ENCODE peak calls at places on chromosomes 12 and 14, in five cellular contexts. G is dorsolateral prefrontal cortex, Y is AG04450, U is AG10803, O is A673. K is an unnamed sample.

GRCh38 chr14:67680941-67681340 is 6.5 kb upstream of the VTI1B start:
- DNase-seq in G (no peak), Y (no peak), U (no peak), O (no peak), K (peak; percentile 20)

GRCh38 chr14:22898302-22898894 is 15.4 kb downstream of the REM2 start:
- DNase-seq in Y (peak; percentile 38), O (no peak), G (no peak), U (peak; percentile 77), K (peak; percentile 77)

GRCh38 chr14:103023881-103024473 is 33.4 kb downstream of the CDC42BPB start:
- DNase-seq in O (peak; percentile 69), Y (peak; percentile 13), U (peak; percentile 49), G (no peak), K (peak; percentile 52)

GRCh38 chr14:36510078-36510799 is 9.8 kb downstream of the NKX2-1 start:
- DNase-seq in Y (no peak), U (no peak), O (no peak), G (no peak), K (no peak)

GRCh38 chr12:51721281-51721940 is 127.1 kb downstream of the FIGNL2 start:
- DNase-seq in O (no peak), U (no peak), Y (no peak), G (peak; percentile 71), K (peak; percentile 67)

GRCh38 chr12:116416161-116416560 is 138.7 kb upstream of the MED13L start:
- DNase-seq in Y (no peak), O (no peak), G (no peak), U (peak; percentile 34), K (no peak)

GRCh38 chr12:57239587-57240068 is 10.1 kb downstream of the SHMT2 start:
- DNase-seq in Y (no peak), U (no peak), O (no peak), G (no peak), K (no peak)

GRCh38 chr12:105064564-105065222 is 19.6 kb downstream of the ALDH1L2 start:
- DNase-seq in U (no peak), O (no peak), G (no peak), Y (no peak), K (no peak)

GRCh38 chr12:113766880-113767878 is 198.9 kb downstream of the RBM19 start:
- DNase-seq in O (peak; percentile 86), Y (peak; percentile 41), U (peak; percentile 84), G (no peak), K (peak; percentile 83)

GRCh38 chr12:22978962-22979361 is 354.0 kb downstream of the ETNK1 start:
- DNase-seq in U (peak; percentile 98), Y (peak; percentile 80), G (no peak), O (no peak), K (peak; percentile 97)

GRCh38 chr12:83827193-83827592 is 1085.4 kb downstream of the SLC6A15 start:
- DNase-seq in Y (no peak), O (no peak), U (no peak), G (no peak), K (no peak)

GRCh38 chr12:25827747-25828146 is 130.7 kb upstream of the RASSF8 start:
- DNase-seq in Y (no peak), G (no peak), U (no peak), O (no peak), K (no peak)

GRCh38 chr14:81819344-81819743 is 285.7 kb upstream of the SEL1L start:
- DNase-seq in O (no peak), Y (no peak), G (no peak), U (no peak), K (no peak)

GRCh38 chr12:40618621-40619020 is 73.6 kb upstream of the CNTN1 start:
- DNase-seq in G (no peak), Y (no peak), U (peak; percentile 12), O (no peak), K (peak; percentile 1)

GRCh38 chr12:28909291-28909690 is 239.8 kb upstream of the FAR2 start:
- DNase-seq in O (no peak), U (no peak), G (no peak), Y (no peak), K (no peak)

GRCh38 chr12:32240833-32241232 is 134.2 kb downstream of the BICD1 start:
- DNase-seq in G (no peak), U (no peak), O (no peak), Y (no peak), K (peak; percentile 80)

GRCh38 chr14:66066991-66067788 is 419.0 kb upstream of the CCDC196 start:
- DNase-seq in G (no peak), Y (no peak), U (peak; percentile 60), O (peak; percentile 33), K (no peak)

GRCh38 chr12:6551496-6552139 is 4.2 kb downstream of the IFFO1 start:
- DNase-seq in G (no peak), Y (no peak), O (no peak), U (peak; percentile 86), K (peak; percentile 73)

GRCh38 chr12:101951002-101951670 is 73.8 kb downstream of the DRAM1 start:
- DNase-seq in U (no peak), O (no peak), G (no peak), Y (no peak), K (no peak)

GRCh38 chr12:52975204-52975603 is 26.3 kb downstream of the KRT18 start:
- DNase-seq in Y (no peak), G (no peak), O (no peak), U (no peak), K (no peak)

GRCh38 chr12:304815-305214 is 42.2 kb upstream of the SLC6A13 start:
- DNase-seq in Y (no peak), G (no peak), U (no peak), O (peak; percentile 23), K (no peak)

GRCh38 chr12:2080604-2081003 is 27.8 kb downstream of the CACNA1C start:
- DNase-seq in G (no peak), Y (no peak), U (no peak), O (no peak), K (no peak)

GRCh38 chr14:90523544-90523943 is 126.7 kb downstream of the CALM1 start:
- DNase-seq in Y (no peak), G (no peak), U (peak; percentile 54), O (no peak), K (no peak)

GRCh38 chr12:69898236-69898635 is 73.2 kb downstream of the MYRFL start:
- DNase-seq in O (no peak), G (no peak), U (peak; percentile 94), Y (no peak), K (peak; percentile 57)

GRCh38 chr14:34699873-34700621 is 14.3 kb downstream of the CFL2 start:
- DNase-seq in O (peak; percentile 68), G (no peak), U (peak; percentile 94), Y (peak; percentile 81), K (peak; percentile 92)

GRCh38 chr14:93108105-93108504 is 7.6 kb downstream of the ITPK1 start:
- DNase-seq in G (no peak), U (no peak), O (no peak), Y (no peak), K (no peak)

GRCh38 chr14:35405304-35405996 is 901 bp upstream of the NFKBIA start:
- DNase-seq in G (no peak), Y (no peak), O (peak; percentile 39), U (no peak), K (peak; percentile 44)

GRCh38 chr12:49750027-49750977 is 8.9 kb downstream of the TMBIM6 start:
- DNase-seq in G (no peak), Y (no peak), U (peak; percentile 86), O (no peak), K (peak; percentile 54)

GRCh38 chr14:22737052-22737451 is 29.4 kb upstream of the OXA1L start:
- DNase-seq in U (no peak), G (no peak), Y (no peak), O (no peak), K (no peak)

GRCh38 chr12:11827096-11827841 is 177.8 kb downstream of the ETV6 start:
- DNase-seq in Y (no peak), O (peak; percentile 38), U (peak; percentile 40), G (no peak), K (peak; percentile 33)

GRCh38 chr14:77161011-77161410 is 19.4 kb upstream of the ZDHHC22 start:
- DNase-seq in U (no peak), G (no peak), O (no peak), Y (no peak), K (no peak)

GRCh38 chr14:29320261-29320660 is 553.7 kb downstream of the FOXG1 start:
- DNase-seq in Y (no peak), U (peak; percentile 16), G (no peak), O (peak; percentile 15), K (peak; percentile 24)

GRCh38 chr12:49683604-49684309 is 23.4 kb downstream of the FMNL3 start:
- DNase-seq in G (no peak), O (no peak), U (no peak), Y (no peak), K (no peak)

GRCh38 chr14:102523200-102524025 is 13.8 kb upstream of the ANKRD9 start:
- DNase-seq in G (no peak), Y (no peak), O (peak; percentile 84), U (no peak), K (no peak)

GRCh38 chr12:120628919-120629318 is 11.5 kb upstream of the CABP1 start:
- DNase-seq in G (no peak), Y (no peak), U (no peak), O (no peak), K (no peak)

GRCh38 chr12:120631097-120631496 is 9.3 kb upstream of the CABP1 start:
- DNase-seq in Y (no peak), G (no peak), U (no peak), O (no peak), K (no peak)

GRCh38 chr12:120620624-120621023 is 19.8 kb upstream of the CABP1 start:
- DNase-seq in U (no peak), G (no peak), Y (no peak), O (no peak), K (no peak)

GRCh38 chr12:120630139-120630895 is 10.1 kb upstream of the CABP1 start:
- DNase-seq in O (no peak), U (no peak), G (no peak), Y (no peak), K (no peak)

GRCh38 chr12:120625557-120626419 is 14.6 kb upstream of the CABP1 start:
- DNase-seq in O (peak; percentile 24), G (no peak), Y (no peak), U (no peak), K (no peak)
- TF ChIP-seq CTCF in O (peak; percentile 50), G (no peak), Y (no peak), U (peak; percentile 1), K (no peak)

GRCh38 chr14:104845033-104845666 is 19.9 kb upstream of the CEP170B start:
- DNase-seq in O (no peak), Y (no peak), U (no peak), G (no peak), K (no peak)
- H3K4me3 ChIP-seq in O (no peak overlapping the region), Y (no peak overlapping the region), U (no peak overlapping the region), G (no peak overlapping the region), K (no peak overlapping the region)

GRCh38 chr12:124916370-124917134 is 2.1 kb upstream of the UBC start:
- DNase-seq in G (no peak), U (peak; percentile 93), O (peak; percentile 77), Y (no peak), K (peak; percentile 92)
- TF ChIP-seq CTCF in G (no peak), U (no peak), O (no peak), Y (no peak), K (no peak)

GRCh38 chr14:68946423-68946822 is 32.7 kb downstream of the ACTN1 start:
- DNase-seq in O (no peak), G (no peak), U (no peak), Y (no peak), K (no peak)

GRCh38 chr14:68947802-68948201 is 31.3 kb downstream of the ACTN1 start:
- DNase-seq in U (peak; percentile 78), O (peak; percentile 97), G (no peak), Y (no peak), K (no peak)

GRCh38 chr14:68944162-68944561 is 34.9 kb downstream of the ACTN1 start:
- DNase-seq in U (no peak), G (no peak), O (no peak), Y (no peak), K (no peak)

GRCh38 chr14:68945190-68945584 is 33.9 kb downstream of the ACTN1 start:
- DNase-seq in Y (no peak), U (no peak), G (no peak), O (no peak), K (no peak)

GRCh38 chr14:68945585-68946289 is 33.4 kb downstream of the ACTN1 start:
- DNase-seq in U (no peak), G (no peak), Y (no peak), O (no peak), K (no peak)
- H3K4me3 ChIP-seq in U (no peak overlapping the region), G (no peak overlapping the region), Y (no peak overlapping the region), O (no peak overlapping the region), K (no peak overlapping the region)

K was measured in foreskin fibroblast.